ENCODE peak calls at places on chromosomes 6 and 20, in seven cellular contexts. D, M, G, P, O, L and C are unnamed samples.

GRCh38 chr6:71887006-71887743 is 825 bp downstream of the RIMS1 start:
- DNase-seq in D (no peak), M (no peak), G (no peak), P (no peak), O (no peak), L (no peak), C (no peak)

GRCh38 chr6:108294297-108294786 is 512 bp upstream of the AFG1L start:
- DNase-seq in D (no peak), M (no peak), G (no peak), P (no peak), O (no peak), L (no peak), C (no peak)

GRCh38 chr20:49310695-49311094 is 32.8 kb upstream of the ZNFX1 start:
- DNase-seq in D (no peak), M (no peak), G (no peak), P (no peak), O (no peak), L (no peak), C (no peak)

GRCh38 chr20:438581-439469 is 23.5 kb downstream of the TBC1D20 start:
- DNase-seq in D (no peak), M (no peak), G (no peak), P (no peak), O (no peak), L (peak; percentile 48), C (peak; percentile 50)

GRCh38 chr6:34145161-34146020 is 496 bp downstream of the GRM4 start:
- DNase-seq in D (no peak), M (no peak), G (peak; percentile 41), P (no peak), O (no peak), L (no peak), C (no peak)

GRCh38 chr6:149924933-149925252 is 2.0 kb upstream of the RAET1G start:
- DNase-seq in D (no peak), M (no peak), G (no peak), P (no peak), O (no peak), L (no peak), C (no peak)

GRCh38 chr20:21437248-21437647 is 39.9 kb upstream of the NKX2-4 start:
- DNase-seq in D (no peak), M (no peak), G (no peak), P (no peak), O (no peak), L (no peak), C (no peak)

GRCh38 chr20:51960004-51960403 is 157.7 kb upstream of the SALL4 start:
- DNase-seq in D (no peak), M (no peak), G (no peak), P (no peak), O (no peak), L (no peak), C (no peak)

GRCh38 chr6:90868656-90869055 is 281.8 kb upstream of the MAP3K7 start:
- DNase-seq in D (no peak), M (no peak), G (no peak), P (no peak), O (no peak), L (no peak), C (no peak)

GRCh38 chr20:34065260-34065659 is 46.8 kb downstream of the EIF2S2 start:
- DNase-seq in D (no peak), M (no peak), G (no peak), P (no peak), O (no peak), L (no peak), C (no peak)

GRCh38 chr6:111973897-111974639 is 79.8 kb upstream of the CCN6 start:
- DNase-seq in D (no peak), M (no peak), G (no peak), P (no peak), O (no peak), L (no peak), C (no peak)

GRCh38 chr6:23243858-23244257 is 674.5 kb downstream of the HDGFL1 start:
- DNase-seq in D (no peak), M (no peak), G (no peak), P (no peak), O (no peak), L (no peak), C (no peak)

GRCh38 chr6:166109608-166110007 is 58.0 kb downstream of the TBXT start:
- DNase-seq in D (no peak), M (no peak), G (no peak), P (no peak), O (no peak), L (no peak), C (no peak)

GRCh38 chr20:48404598-48404997 is 423.2 kb downstream of the PREX1 start:
- DNase-seq in D (no peak), M (no peak), G (no peak), P (no peak), O (no peak), L (no peak), C (no peak)

GRCh38 chr20:25148181-25148981 is 47.1 kb upstream of the ENTPD6 start:
- DNase-seq in D (no peak), M (no peak), G (peak; percentile 69), P (peak; percentile 25), O (peak; percentile 18), L (peak; percentile 79), C (peak; percentile 24)

GRCh38 chr6:16756660-16757270 is 4.5 kb downstream of the ATXN1 start:
- DNase-seq in D (no peak), M (no peak), G (no peak), P (no peak), O (no peak), L (no peak), C (no peak)

GRCh38 chr6:44641344-44641743 is 253.8 kb downstream of the CDC5L start:
- DNase-seq in D (no peak), M (no peak), G (no peak), P (no peak), O (no peak), L (no peak), C (no peak)

GRCh38 chr6:47484616-47485015 is 7.0 kb downstream of the CD2AP start:
- DNase-seq in D (no peak), M (no peak), G (no peak), P (no peak), O (no peak), L (no peak), C (no peak)

DNA sequence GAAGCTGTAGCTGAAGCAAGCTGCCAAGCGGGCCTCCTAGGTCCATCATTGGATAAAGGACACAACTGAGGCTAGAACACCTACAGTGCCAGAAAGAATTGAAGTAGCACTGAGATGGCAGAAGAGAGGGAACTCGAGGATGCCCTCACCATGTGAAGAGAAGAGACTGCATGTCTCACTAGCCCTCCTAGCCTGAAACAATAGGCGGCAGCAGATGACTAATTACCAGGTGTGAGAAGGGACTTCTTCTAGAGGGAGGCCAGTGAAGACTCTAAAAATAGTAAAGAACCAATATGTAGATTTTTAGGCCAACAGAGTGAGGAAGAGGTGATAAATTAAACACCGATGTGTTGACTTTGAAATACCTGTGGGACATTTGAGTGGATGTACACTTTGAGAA is 50.3 kb downstream of the LGSN start:
- DNase-seq in D (no peak), M (no peak), G (no peak), P (no peak), O (no peak), L (no peak), C (no peak)
- H3K4me3 ChIP-seq in D (no peak overlapping the region), M (no peak overlapping the region), G (no peak overlapping the region), P (no peak overlapping the region), O (no peak overlapping the region), L (no peak overlapping the region), C (no peak overlapping the region)

GRCh38 chr6:1131285-1132079 is 180.4 kb upstream of the FOXQ1 start:
- DNase-seq in D (no peak), M (no peak), G (no peak), P (peak; percentile 29), O (no peak), L (no peak), C (no peak)
- H3K4me1 ChIP-seq in D (no peaks in the 10 kb centered on the region), M (no peaks in the 10 kb centered on the region), G (no peaks in the 10 kb centered on the region), P (peaks cover 11% of the 10 kb centered on the region), O (no peaks in the 10 kb centered on the region), L (no peaks in the 10 kb centered on the region), C (no peaks in the 10 kb centered on the region)

GRCh38 chr6:132446842-132447241 is 45.6 kb upstream of the MOXD1 start:
- DNase-seq in D (no peak), M (no peak), G (no peak), P (no peak), O (no peak), L (no peak), C (no peak)
- H3K27ac ChIP-seq in D (no peak overlapping the region), M (no peak overlapping the region), G (no peak overlapping the region), P (no peak overlapping the region), O (peak overlapping the region; percentile 10), L (no peak overlapping the region), C (no peak overlapping the region)

GRCh38 chr20:50320910-50321796 is 130.5 kb downstream of the CEBPB start:
- DNase-seq in D (peak; percentile 48), M (no peak), G (peak; percentile 93), P (peak; percentile 85), O (peak; percentile 85), L (peak; percentile 79), C (no peak)

GRCh38 chr20:50321797-50322480 is 131.3 kb downstream of the CEBPB start:
- DNase-seq in D (no peak), M (no peak), G (peak; percentile 80), P (no peak), O (no peak), L (peak; percentile 12), C (no peak)

GRCh38 chr20:50322703-50323131 is 132.1 kb downstream of the CEBPB start:
- DNase-seq in D (no peak), M (no peak), G (no peak), P (no peak), O (no peak), L (no peak), C (no peak)

GRCh38 chr20:50318709-50319108 is 128.1 kb downstream of the CEBPB start:
- DNase-seq in D (no peak), M (no peak), G (no peak), P (no peak), O (no peak), L (no peak), C (no peak)

DNA sequence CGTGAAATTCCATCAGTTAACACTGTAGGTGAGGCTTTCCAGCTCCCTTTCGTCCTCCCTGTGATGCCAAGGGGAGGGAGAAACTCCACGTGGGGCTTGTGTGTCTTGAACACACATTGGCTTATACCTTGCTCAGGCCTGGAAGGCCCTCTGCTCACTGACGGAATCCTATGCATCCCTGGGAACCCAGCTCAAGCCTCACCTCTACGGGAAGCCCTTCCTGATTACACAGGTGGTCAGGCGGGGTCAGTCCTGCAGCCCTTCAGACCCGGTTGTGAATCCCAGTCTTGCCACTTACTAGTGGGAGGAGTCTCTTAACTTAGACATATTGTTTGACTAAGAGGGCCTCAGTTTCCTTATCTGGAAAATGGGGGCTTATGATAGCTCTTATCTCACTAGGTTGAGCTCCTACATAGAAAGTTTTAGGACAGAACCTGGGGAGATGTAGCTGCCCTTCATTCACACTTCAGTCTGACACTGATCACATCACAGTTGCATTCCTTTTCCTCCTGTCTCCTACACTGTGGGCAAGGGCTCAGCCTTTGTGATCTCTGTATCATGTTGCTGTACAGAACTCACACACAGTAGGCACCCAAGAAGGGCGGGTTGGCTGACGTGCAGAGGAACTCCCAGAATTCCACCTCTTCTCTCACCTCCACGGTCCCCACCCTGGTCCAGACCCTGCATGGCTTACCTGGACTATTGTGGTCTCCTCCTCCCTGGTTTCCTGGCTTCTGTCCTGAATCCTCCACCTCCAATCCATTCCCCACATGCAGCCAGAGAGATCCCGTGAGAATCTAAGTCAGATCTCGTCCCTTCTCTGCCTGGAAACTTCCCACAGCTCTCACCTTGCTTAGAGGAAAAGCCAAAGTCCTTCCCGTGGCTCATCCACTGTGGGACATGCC is 129.6 kb downstream of the CEBPB start:
- DNase-seq in D (no peak), M (no peak), G (peak; percentile 45), P (no peak), O (no peak), L (no peak), C (no peak)
- H3K4me3 ChIP-seq in D (no peak overlapping the region), M (peak overlapping the region; percentile 34), G (peak overlapping the region; percentile 49), P (no peak overlapping the region), O (no peak overlapping the region), L (no peak overlapping the region), C (no peak overlapping the region)